ENCODE peak calls at places on chromosomes 3 and 15, in ten cellular contexts. X is lung; Q is breast epithelium; B is transverse colon; O is A549; J is HCT116; K is IMR-90; W is HepG2; C is DND-41; D is CD8-positive, alpha-beta T cell. E is an unnamed sample.

GRCh38 chr15:67547836-67548531 is 5.5 kb downstream of the MAP2K5 start:
- DNase-seq in X (no peak), Q (no peak), B (no peak), O (no peak), J (no peak), K (peak; percentile 73), W (no peak), C (no peak), D (no peak), E (no peak)

GRCh38 chr3:43882976-43883680 is 192.4 kb downstream of the ABHD5 start:
- DNase-seq in X (no peak), Q (no peak), B (no peak), O (no peak), J (no peak), K (no peak), W (no peak), C (no peak), D (no peak), E (no peak)

GRCh38 chr15:65919353-65919752 is 50.1 kb downstream of the RAB11A start:
- DNase-seq in X (no peak), Q (no peak), B (no peak), O (no peak), J (no peak), K (no peak), W (no peak), C (no peak), D (no peak), E (no peak)

GRCh38 chr3:44120721-44121582 is 120.7 kb upstream of the TOPAZ1 start:
- DNase-seq in X (no peak), Q (no peak), B (no peak), O (no peak), J (no peak), K (no peak), W (no peak), C (no peak), D (no peak), E (no peak)

GRCh38 chr3:806006-806405 is 286.8 kb upstream of the CNTN6 start:
- DNase-seq in X (no peak), Q (no peak), B (no peak), O (no peak), J (no peak), K (no peak), W (no peak), C (no peak), D (no peak), E (no peak)

GRCh38 chr3:32586361-32586760 is 15.7 kb upstream of the DYNC1LI1 start:
- DNase-seq in X (no peak), Q (no peak), B (no peak), O (no peak), J (no peak), K (no peak), W (no peak), C (no peak), D (no peak), E (no peak)

GRCh38 chr15:38612159-38612863 is 47.7 kb upstream of the RASGRP1 start:
- DNase-seq in X (no peak), Q (no peak), B (no peak), O (no peak), J (no peak), K (no peak), W (no peak), C (no peak), D (no peak), E (no peak)

GRCh38 chr15:56261854-56262509 is 18.3 kb upstream of the RFX7 start:
- DNase-seq in X (no peak), Q (no peak), B (peak; percentile 66), O (no peak), J (no peak), K (no peak), W (no peak), C (no peak), D (no peak), E (no peak)

GRCh38 chr3:187888658-187889057 is 143.4 kb upstream of the BCL6 start:
- DNase-seq in X (no peak), Q (no peak), B (no peak), O (no peak), J (no peak), K (no peak), W (no peak), C (no peak), D (no peak), E (no peak)

GRCh38 chr3:126340596-126340942 is 16.6 kb downstream of the KLF15 start:
- DNase-seq in X (no peak), Q (no peak), B (peak; percentile 3), O (no peak), J (no peak), K (no peak), W (no peak), C (no peak), D (peak; percentile 1), E (no peak)

GRCh38 chr3:59081071-59081470 is 31.2 kb upstream of the CFAP20DC start:
- DNase-seq in X (no peak), Q (no peak), B (no peak), O (no peak), J (no peak), K (no peak), W (no peak), C (no peak), D (no peak), E (no peak)
- H3K4me3 ChIP-seq in X (no peak overlapping the region), Q (no peak overlapping the region), B (no peak overlapping the region), O (no peak overlapping the region), J (no peak overlapping the region), K (no peak overlapping the region), W (no peak overlapping the region), C (no peak overlapping the region), D (no peak overlapping the region), E (no peak overlapping the region)

GRCh38 chr3:13288732-13289718 is 131.1 kb downstream of the NUP210 start:
- DNase-seq in X (no peak), Q (no peak), B (no peak), O (no peak), J (no peak), K (peak; percentile 3), W (no peak), C (no peak), D (no peak), E (no peak)

GRCh38 chr3:13289771-13290285 is 130.3 kb downstream of the NUP210 start:
- DNase-seq in X (no peak), Q (no peak), B (no peak), O (no peak), J (no peak), K (no peak), W (no peak), C (no peak), D (no peak), E (no peak)

GRCh38 chr3:13285007-13285567 is 135.0 kb downstream of the NUP210 start:
- DNase-seq in X (no peak), Q (no peak), B (no peak), O (no peak), J (no peak), K (no peak), W (no peak), C (no peak), D (no peak), E (no peak)

GRCh38 chr3:13287833-13288232 is 132.3 kb downstream of the NUP210 start:
- DNase-seq in X (no peak), Q (no peak), B (no peak), O (no peak), J (no peak), K (no peak), W (no peak), C (no peak), D (no peak), E (no peak)

DNA sequence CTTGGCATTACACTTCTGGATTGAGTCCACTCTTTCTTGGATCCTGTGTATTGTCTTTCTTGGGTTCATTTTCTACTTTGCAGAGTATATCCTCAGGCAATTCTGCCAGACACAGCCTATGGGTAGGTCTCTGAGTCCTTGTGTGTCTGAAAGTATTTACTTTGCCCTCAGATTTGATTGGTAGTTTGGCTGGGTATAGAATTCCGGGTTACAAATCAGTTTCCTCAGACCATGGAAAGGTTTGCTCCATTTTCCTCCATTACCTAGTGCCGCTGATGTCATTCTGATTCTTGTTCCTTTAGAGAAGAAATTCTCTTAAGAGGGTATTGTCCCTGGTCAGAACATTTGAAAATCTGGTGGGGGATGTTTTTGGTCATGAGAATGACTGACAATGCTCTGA is 133.2 kb downstream of the NUP210 start:
- DNase-seq in X (no peak), Q (no peak), B (no peak), O (no peak), J (no peak), K (no peak), W (no peak), C (no peak), D (no peak), E (no peak)
- H3K4me1 ChIP-seq in X (no peaks in the 10 kb centered on the region), Q (no peaks in the 10 kb centered on the region), B (peaks cover 6% of the 10 kb centered on the region), O (peaks cover 4% of the 10 kb centered on the region), J (no peaks in the 10 kb centered on the region), K (no peaks in the 10 kb centered on the region), W (peaks cover 36% of the 10 kb centered on the region), C (peaks cover 9% of the 10 kb centered on the region), D (peaks cover 4% of the 10 kb centered on the region), E (peaks cover 12% of the 10 kb centered on the region)

DNA sequence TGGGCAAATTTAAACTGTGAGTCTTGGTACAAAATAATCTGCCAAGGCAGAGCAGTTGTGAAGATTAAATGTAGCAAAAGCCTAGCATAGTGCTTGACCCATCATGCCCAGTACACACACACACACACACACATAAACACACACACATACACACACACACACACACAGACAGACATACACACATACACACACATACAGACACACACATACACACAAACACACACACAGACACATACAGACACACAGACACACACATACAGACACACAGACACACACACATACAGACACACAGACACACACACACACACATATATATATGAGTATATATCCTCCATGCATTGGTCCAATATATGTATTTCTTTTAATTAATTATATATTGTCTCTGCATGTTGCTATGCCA is 328.8 kb upstream of the DNAJC19 start:
- DNase-seq in X (no peak), Q (no peak), B (no peak), O (no peak), J (no peak), K (no peak), W (no peak), C (no peak), D (no peak), E (no peak)
- H3K4me3 ChIP-seq in X (no peak overlapping the region), Q (no peak overlapping the region), B (no peak overlapping the region), O (no peak overlapping the region), J (no peak overlapping the region), K (no peak overlapping the region), W (no peak overlapping the region), C (no peak overlapping the region), D (no peak overlapping the region), E (no peak overlapping the region)

GRCh38 chr15:64634576-64635485 is 140.6 kb downstream of the RBPMS2 start:
- DNase-seq in X (no peak), Q (no peak), B (no peak), O (no peak), J (no peak), K (no peak), W (peak; percentile 72), C (peak; percentile 43), D (peak; percentile 35), E (no peak)

GRCh38 chr15:64635486-64635815 is 139.9 kb downstream of the RBPMS2 start:
- DNase-seq in X (peak; percentile 34), Q (no peak), B (no peak), O (no peak), J (no peak), K (peak; percentile 86), W (peak; percentile 42), C (no peak), D (no peak), E (no peak)

GRCh38 chr15:64637412-64637811 is 138.0 kb downstream of the RBPMS2 start:
- DNase-seq in X (no peak), Q (no peak), B (no peak), O (no peak), J (no peak), K (no peak), W (no peak), C (no peak), D (no peak), E (no peak)

GRCh38 chr15:64636541-64636940 is 138.8 kb downstream of the RBPMS2 start:
- DNase-seq in X (no peak), Q (no peak), B (no peak), O (no peak), J (no peak), K (no peak), W (no peak), C (no peak), D (no peak), E (no peak)

GRCh38 chr15:64636101-64636500 is 139.3 kb downstream of the RBPMS2 start:
- DNase-seq in X (no peak), Q (no peak), B (no peak), O (no peak), J (no peak), K (no peak), W (no peak), C (no peak), D (no peak), E (no peak)
- H3K4me1 ChIP-seq in X (peaks cover 23% of the 10 kb centered on the region), Q (peaks cover 16% of the 10 kb centered on the region), B (peaks cover 52% of the 10 kb centered on the region), O (peaks cover 40% of the 10 kb centered on the region), J (peaks cover 7% of the 10 kb centered on the region), K (peaks cover 13% of the 10 kb centered on the region), W (peaks cover 72% of the 10 kb centered on the region), C (peaks cover 31% of the 10 kb centered on the region), D (peaks cover 75% of the 10 kb centered on the region), E (peaks cover 67% of the 10 kb centered on the region)